ENCODE peak calls at places on chromosomes 1 and 21, in five cellular contexts. U, H, A, I and D are unnamed samples.

GRCh38 chr1:52653207-52653849 is 20.4 kb downstream of the SHISAL2A start:
- DNase-seq in U (no peak), H (no peak), A (no peak), I (no peak), D (peak)

GRCh38 chr1:10651793-10652192 is 144.7 kb downstream of the CASZ1 start:
- DNase-seq in U (peak), H (no peak), A (no peak), I (peak), D (no peak)

GRCh38 chr1:214143015-214143775 is 137.8 kb upstream of the SMYD2 start:
- DNase-seq in U (no peak), H (no peak), A (no peak), I (no peak), D (no peak)

GRCh38 chr1:1796466-1796865 is 18.2 kb upstream of the NADK start:
- DNase-seq in U (no peak), H (no peak), A (no peak), I (no peak), D (no peak)

GRCh38 chr1:28796321-28797213 is 15.4 kb upstream of the OPRD1 start:
- DNase-seq in U (no peak), H (no peak), A (no peak), I (peak), D (no peak)

GRCh38 chr1:235515844-235516512 is 11.7 kb upstream of the B3GALNT2 start:
- DNase-seq in U (no peak), H (no peak), A (no peak), I (no peak), D (no peak)

GRCh38 chr1:204242920-204243319 is 29.1 kb upstream of the GOLT1A start:
- DNase-seq in U (no peak), H (no peak), A (no peak), I (no peak), D (no peak)

GRCh38 chr1:169133801-169134558 is 27.5 kb downstream of the ATP1B1 start:
- DNase-seq in U (no peak), H (no peak), A (peak), I (no peak), D (no peak)

GRCh38 chr21:31426235-31426797 is 82.3 kb upstream of the TIAM1 start:
- DNase-seq in U (no peak), H (no peak), A (no peak), I (no peak), D (no peak)

GRCh38 chr1:214902636-214903320 is 179.8 kb upstream of the KCNK2 start:
- DNase-seq in U (no peak), H (no peak), A (peak), I (no peak), D (no peak)

GRCh38 chr1:231194843-231195516 is 33.1 kb downstream of the TRIM67 start:
- DNase-seq in U (no peak), H (peak), A (no peak), I (no peak), D (peak)

GRCh38 chr1:154520333-154520732 is 18.1 kb upstream of the SHE start:
- DNase-seq in U (peak), H (no peak), A (no peak), I (no peak), D (no peak)

GRCh38 chr1:241770115-241770514 is 77.9 kb upstream of the EXO1 start:
- DNase-seq in U (no peak), H (no peak), A (no peak), I (no peak), D (no peak)

GRCh38 chr1:53315456-53316048 is 12.3 kb downstream of the LRP8 start:
- DNase-seq in U (no peak), H (no peak), A (no peak), I (peak), D (no peak)

GRCh38 chr1:156387899-156388813 is 19.1 kb downstream of the RHBG start:
- DNase-seq in U (no peak), H (peak), A (no peak), I (no peak), D (peak)

GRCh38 chr1:60114735-60115318 is 41.3 kb upstream of the C1orf87 start:
- DNase-seq in U (no peak), H (no peak), A (no peak), I (no peak), D (no peak)

GRCh38 chr21:14744368-14744767 is 198.3 kb upstream of the SAMSN1 start:
- DNase-seq in U (no peak), H (no peak), A (no peak), I (no peak), D (no peak)